ENCODE peak calls at places on chromosome 11, in five cellular contexts. One of them, this sample, is unnamed.

GRCh38 chr11:118911880-118912741 is 13.6 kb downstream of the BCL9L start:
- DNase-seq in A549: peak; percentile 94
- DNase-seq in T-helper 22 cell: peak; percentile 75
- DNase-seq in AML-193: no peak
- DNase-seq in brain pericyte: no peak
- DNase-seq in this sample: peak; percentile 69

GRCh38 chr11:111734383-111735261 is 31.6 kb downstream of the PPP2R1B start:
- DNase-seq in AML-193: no peak
- DNase-seq in brain pericyte: no peak
- DNase-seq in T-helper 22 cell: no peak
- DNase-seq in A549: no peak
- DNase-seq in this sample: no peak

GRCh38 chr11:62796281-62796680 is 4.5 kb upstream of the TMEM223 start:
- DNase-seq in AML-193: no peak
- DNase-seq in A549: no peak
- DNase-seq in T-helper 22 cell: no peak
- DNase-seq in brain pericyte: no peak
- DNase-seq in this sample: no peak

GRCh38 chr11:102810943-102811528 is 13.1 kb upstream of the MMP1 start:
- DNase-seq in A549: peak; percentile 12
- DNase-seq in AML-193: peak; percentile 18
- DNase-seq in brain pericyte: no peak
- DNase-seq in T-helper 22 cell: no peak
- DNase-seq in this sample: no peak

GRCh38 chr11:121328213-121328966 is 35.8 kb downstream of the SC5D start:
- DNase-seq in T-helper 22 cell: peak; percentile 18
- DNase-seq in brain pericyte: no peak
- DNase-seq in A549: no peak
- DNase-seq in AML-193: no peak
- DNase-seq in this sample: no peak

GRCh38 chr11:27812341-27812740 is 112.1 kb upstream of the BDNF start:
- DNase-seq in AML-193: no peak
- DNase-seq in brain pericyte: no peak
- DNase-seq in A549: no peak
- DNase-seq in T-helper 22 cell: no peak
- DNase-seq in this sample: no peak

GRCh38 chr11:80914311-80914710 is 1473.5 kb upstream of the TENM4 start:
- DNase-seq in brain pericyte: no peak
- DNase-seq in AML-193: no peak
- DNase-seq in T-helper 22 cell: no peak
- DNase-seq in A549: no peak
- DNase-seq in this sample: no peak

GRCh38 chr11:76443254-76443935 is 1.4 kb upstream of the EMSY start:
- DNase-seq in A549: no peak
- DNase-seq in brain pericyte: no peak
- DNase-seq in T-helper 22 cell: no peak
- DNase-seq in AML-193: no peak
- DNase-seq in this sample: peak; percentile 8

GRCh38 chr11:120667281-120667680 is 155.7 kb downstream of the GRIK4 start:
- DNase-seq in AML-193: no peak
- DNase-seq in T-helper 22 cell: no peak
- DNase-seq in brain pericyte: no peak
- DNase-seq in A549: no peak
- DNase-seq in this sample: peak; percentile 26

GRCh38 chr11:68923614-68924013 is 19.9 kb downstream of the IGHMBP2 start:
- DNase-seq in A549: no peak
- DNase-seq in brain pericyte: no peak
- DNase-seq in AML-193: no peak
- DNase-seq in T-helper 22 cell: no peak
- DNase-seq in this sample: no peak

GRCh38 chr11:59866397-59866796 is at the start of gene TCN1:
- DNase-seq in A549: peak; percentile 56
- DNase-seq in AML-193: peak; percentile 93
- DNase-seq in T-helper 22 cell: no peak
- DNase-seq in brain pericyte: no peak
- DNase-seq in this sample: no peak

GRCh38 chr11:64357904-64358535 is 942 bp upstream of the RPS6KA4 start:
- DNase-seq in T-helper 22 cell: no peak
- DNase-seq in brain pericyte: no peak
- DNase-seq in AML-193: no peak
- DNase-seq in A549: peak; percentile 56
- DNase-seq in this sample: no peak

GRCh38 chr11:1952806-1953482 is 5.8 kb downstream of the MRPL23 start:
- DNase-seq in AML-193: no peak
- DNase-seq in brain pericyte: no peak
- DNase-seq in A549: no peak
- DNase-seq in T-helper 22 cell: no peak
- DNase-seq in this sample: no peak

GRCh38 chr11:19727246-19727645 is 14.6 kb downstream of the NAV2 start:
- DNase-seq in brain pericyte: no peak
- DNase-seq in T-helper 22 cell: no peak
- DNase-seq in AML-193: no peak
- DNase-seq in A549: no peak
- DNase-seq in this sample: no peak

GRCh38 chr11:69080361-69080973 is 31.7 kb downstream of the TPCN2 start:
- DNase-seq in brain pericyte: no peak
- DNase-seq in A549: peak; percentile 40
- DNase-seq in AML-193: no peak
- DNase-seq in T-helper 22 cell: no peak
- DNase-seq in this sample: no peak

GRCh38 chr11:110505514-110506284 is 76.0 kb downstream of the FDX1 start:
- DNase-seq in A549: no peak
- DNase-seq in AML-193: no peak
- DNase-seq in brain pericyte: no peak
- DNase-seq in T-helper 22 cell: no peak
- DNase-seq in this sample: peak; percentile 28

GRCh38 chr11:116853461-116854073 is 16.1 kb upstream of the APOA1 start:
- DNase-seq in AML-193: peak; percentile 94
- DNase-seq in A549: no peak
- DNase-seq in T-helper 22 cell: peak; percentile 59
- DNase-seq in brain pericyte: no peak
- DNase-seq in this sample: no peak

GRCh38 chr11:75760710-75761493 is 7.7 kb upstream of the DGAT2 start:
- DNase-seq in A549: no peak
- DNase-seq in T-helper 22 cell: no peak
- DNase-seq in brain pericyte: no peak
- DNase-seq in AML-193: no peak
- DNase-seq in this sample: no peak

GRCh38 chr11:62545437-62546243 is 966 bp downstream of the AHNAK start:
- DNase-seq in A549: peak; percentile 86
- DNase-seq in AML-193: no peak
- DNase-seq in T-helper 22 cell: peak; percentile 73
- DNase-seq in brain pericyte: peak; percentile 66
- DNase-seq in this sample: peak; percentile 80

GRCh38 chr11:120283124-120283523 is 42.0 kb upstream of the TLCD5 start:
- DNase-seq in AML-193: no peak
- DNase-seq in T-helper 22 cell: no peak
- DNase-seq in brain pericyte: no peak
- DNase-seq in A549: no peak
- DNase-seq in this sample: no peak

GRCh38 chr11:106875013-106875412 is 143.3 kb downstream of the GUCY1A2 start:
- DNase-seq in A549: no peak
- DNase-seq in T-helper 22 cell: no peak
- DNase-seq in AML-193: no peak
- DNase-seq in brain pericyte: no peak
- DNase-seq in this sample: no peak

GRCh38 chr11:6757373-6757967 is 14.3 kb downstream of the OR2AG2 start:
- DNase-seq in T-helper 22 cell: peak; percentile 20
- DNase-seq in A549: peak; percentile 58
- DNase-seq in AML-193: peak; percentile 34
- DNase-seq in brain pericyte: no peak
- DNase-seq in this sample: peak; percentile 46

GRCh38 chr11:62909107-62909894 is 11.9 kb downstream of the CHRM1 start:
- DNase-seq in A549: peak; percentile 56
- DNase-seq in T-helper 22 cell: no peak
- DNase-seq in brain pericyte: peak; percentile 16
- DNase-seq in AML-193: no peak
- DNase-seq in this sample: peak; percentile 77

GRCh38 chr11:75668508-75669297 is at the start of gene MAP6:
- DNase-seq in AML-193: no peak
- DNase-seq in brain pericyte: no peak
- DNase-seq in T-helper 22 cell: no peak
- DNase-seq in A549: peak; percentile 21
- DNase-seq in this sample: peak; percentile 61

GRCh38 chr11:105092255-105093239 is 47.0 kb downstream of the CARD18 start:
- DNase-seq in T-helper 22 cell: no peak
- DNase-seq in brain pericyte: no peak
- DNase-seq in AML-193: no peak
- DNase-seq in A549: no peak
- DNase-seq in this sample: no peak